ENCODE peak calls at places on chromosome 21, in nine cellular contexts. E, S, D, O, C, W, K, M and Q are unnamed samples.

GRCh38 chr21:36310016-36310415 is 10.0 kb upstream of the MORC3 start:
- DNase-seq in E (no peak), S (no peak), D (no peak), O (no peak), C (no peak), W (no peak), K (no peak), M (no peak), Q (no peak)

GRCh38 chr21:33266050-33266783 is at the start of gene IL10RB:
- DNase-seq in E (peak), S (peak), D (peak), O (peak), C (no peak), W (peak), K (peak), M (peak), Q (peak)

GRCh38 chr21:31366825-31367224 is 22.8 kb upstream of the TIAM1 start:
- DNase-seq in E (no peak), S (no peak), D (no peak), O (peak), C (peak), W (no peak), K (no peak), M (no peak), Q (no peak)

GRCh38 chr21:22352088-22352487 is 1353.9 kb downstream of the NCAM2 start:
- DNase-seq in E (no peak), S (no peak), D (no peak), O (no peak), C (no peak), W (no peak), K (no peak), M (no peak), Q (no peak)

GRCh38 chr21:31566611-31567010 is 92.9 kb upstream of the SOD1 start:
- DNase-seq in E (peak), S (no peak), D (no peak), O (no peak), C (no peak), W (no peak), K (no peak), M (no peak), Q (no peak)

GRCh38 chr21:41603476-41603875 is 95.5 kb upstream of the TMPRSS2 start:
- DNase-seq in E (no peak), S (no peak), D (no peak), O (no peak), C (no peak), W (no peak), K (no peak), M (no peak), Q (no peak)

GRCh38 chr21:41600961-41601572 is 93.1 kb upstream of the TMPRSS2 start:
- DNase-seq in E (no peak), S (peak), D (no peak), O (no peak), C (no peak), W (no peak), K (no peak), M (no peak), Q (no peak)

GRCh38 chr21:44428281-44428942 is 26.9 kb upstream of the LRRC3 start:
- DNase-seq in E (peak), S (peak), D (peak), O (no peak), C (peak), W (no peak), K (peak), M (peak), Q (no peak)

GRCh38 chr21:43599728-43600127 is 59.6 kb downstream of the HSF2BP start:
- DNase-seq in E (no peak), S (no peak), D (no peak), O (no peak), C (no peak), W (no peak), K (no peak), M (no peak), Q (no peak)

GRCh38 chr21:32411366-32412161 is 942 bp upstream of the EVA1C start:
- DNase-seq in E (peak), S (peak), D (no peak), O (peak), C (no peak), W (peak), K (peak), M (peak), Q (peak)

GRCh38 chr21:36166705-36167104 is 10.1 kb downstream of the DOP1B start:
- DNase-seq in E (no peak), S (no peak), D (no peak), O (no peak), C (no peak), W (peak), K (no peak), M (peak), Q (no peak)

GRCh38 chr21:38914071-38914491 is 108.4 kb downstream of the ETS2 start:
- DNase-seq in E (no peak), S (no peak), D (no peak), O (no peak), C (no peak), W (no peak), K (no peak), M (peak), Q (peak)

GRCh38 chr21:43991447-43991991 is 20.6 kb upstream of the TRAPPC10 start:
- DNase-seq in E (no peak), S (no peak), D (no peak), O (no peak), C (no peak), W (no peak), K (no peak), M (no peak), Q (no peak)

GRCh38 chr21:39452207-39452964 is 616 bp downstream of the SH3BGR start:
- DNase-seq in E (no peak), S (no peak), D (no peak), O (peak), C (no peak), W (no peak), K (no peak), M (no peak), Q (no peak)

GRCh38 chr21:44444286-44444931 is 10.9 kb upstream of the LRRC3 start:
- DNase-seq in E (peak), S (no peak), D (no peak), O (no peak), C (peak), W (no peak), K (no peak), M (no peak), Q (no peak)

GRCh38 chr21:38852278-38852677 is 46.5 kb downstream of the ETS2 start:
- DNase-seq in E (no peak), S (no peak), D (no peak), O (peak), C (no peak), W (no peak), K (no peak), M (no peak), Q (no peak)

GRCh38 chr21:44083631-44084291 is 23.4 kb upstream of the PWP2 start:
- DNase-seq in E (no peak), S (no peak), D (no peak), O (no peak), C (no peak), W (no peak), K (peak), M (no peak), Q (peak)

GRCh38 chr21:41188476-41189146 is 20.7 kb downstream of the BACE2 start:
- DNase-seq in E (no peak), S (no peak), D (no peak), O (no peak), C (no peak), W (no peak), K (no peak), M (no peak), Q (no peak)

GRCh38 chr21:42997053-42997452 is 22.7 kb downstream of the PKNOX1 start:
- DNase-seq in E (no peak), S (peak), D (no peak), O (peak), C (no peak), W (peak), K (no peak), M (peak), Q (peak)

GRCh38 chr21:33229776-33230517 is at the start of gene IFNAR2:
- DNase-seq in E (peak), S (peak), D (peak), O (peak), C (peak), W (peak), K (peak), M (peak), Q (no peak)

GRCh38 chr21:41322496-41323382 is 6.1 kb downstream of the FAM3B start:
- DNase-seq in E (no peak), S (peak), D (no peak), O (no peak), C (no peak), W (peak), K (no peak), M (no peak), Q (no peak)

GRCh38 chr21:36430841-36431240 is 45.6 kb downstream of the CHAF1B start:
- DNase-seq in E (no peak), S (no peak), D (no peak), O (peak), C (no peak), W (no peak), K (no peak), M (no peak), Q (no peak)

GRCh38 chr21:42009831-42010506 is at the start of gene ZBTB21:
- DNase-seq in E (peak), S (peak), D (peak), O (peak), C (peak), W (peak), K (peak), M (peak), Q (peak)

GRCh38 chr21:44552136-44552535 is 831 bp upstream of the KRTAP10-2 start:
- DNase-seq in E (no peak), S (no peak), D (no peak), O (no peak), C (no peak), W (no peak), K (no peak), M (peak), Q (peak)

GRCh38 chr21:33011462-33011861 is 14.3 kb upstream of the OLIG2 start:
- DNase-seq in E (no peak), S (no peak), D (no peak), O (peak), C (peak), W (peak), K (no peak), M (no peak), Q (peak)

GRCh38 chr21:32975811-32976507 is 49.8 kb upstream of the OLIG2 start:
- DNase-seq in E (no peak), S (no peak), D (no peak), O (no peak), C (no peak), W (no peak), K (no peak), M (no peak), Q (no peak)

GRCh38 chr21:41947596-41948403 is 6.0 kb downstream of the C2CD2 start:
- DNase-seq in E (no peak), S (no peak), D (no peak), O (peak), C (no peak), W (no peak), K (no peak), M (no peak), Q (no peak)

GRCh38 chr21:29145354-29145782 is 14.9 kb downstream of the MAP3K7CL start:
- DNase-seq in E (no peak), S (no peak), D (no peak), O (peak), C (no peak), W (peak), K (no peak), M (no peak), Q (no peak)
- H3K27ac ChIP-seq in E (no peak), S (peak), D (no peak), O (peak), C (no peak), W (no peak), K (no peak), M (peak), Q (peak)

GRCh38 chr21:16133248-16133647 is 403.5 kb downstream of the USP25 start:
- DNase-seq in E (no peak), S (no peak), D (no peak), O (no peak), C (no peak), W (no peak), K (no peak), M (no peak), Q (no peak)
- H3K4me3 ChIP-seq in E (no peak), S (no peak), D (no peak), O (no peak), C (no peak), W (no peak), K (no peak), M (no peak), Q (no peak)

DNA sequence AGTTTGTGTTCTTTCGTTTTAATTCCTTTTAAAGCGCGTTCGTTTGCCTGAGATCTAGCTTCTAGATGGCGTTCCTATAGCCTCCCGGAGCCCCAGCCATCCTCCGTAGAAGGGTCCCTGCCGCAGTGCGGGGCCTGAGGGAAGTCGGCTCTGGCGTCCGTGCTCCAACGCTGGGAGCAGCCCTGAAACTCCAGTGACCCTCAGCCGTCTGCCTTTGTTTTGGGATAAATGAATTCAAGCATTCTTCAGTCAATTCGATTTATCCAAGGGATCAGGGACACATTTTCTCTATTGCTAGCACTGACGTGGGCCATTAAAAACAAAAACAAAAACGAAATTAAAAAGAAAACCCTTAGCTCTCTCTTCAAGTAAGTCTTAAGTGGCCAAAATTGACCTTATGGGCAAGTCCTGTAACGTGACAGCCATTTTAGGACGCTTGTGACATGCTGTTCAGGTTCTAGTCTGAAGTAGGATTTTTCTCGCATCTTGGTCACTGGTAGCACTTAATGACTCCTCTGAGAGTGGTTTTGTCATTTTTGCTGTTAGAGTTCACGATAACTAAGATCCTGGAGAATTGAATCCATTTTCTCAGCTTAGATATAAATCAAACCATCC is 757 bp upstream of the HSPA13 start:
- DNase-seq in E (peak), S (no peak), D (peak), O (peak), C (no peak), W (peak), K (no peak), M (no peak), Q (no peak)
- TF ChIP-seq CTCF in E (no peak), S (no peak), D (no peak), O (no peak), C (no peak), W (no peak), K (no peak), M (no peak), Q (no peak)

GRCh38 chr21:34614443-34614692 is 545 bp downstream of the RCAN1 start:
- DNase-seq in E (no peak), S (no peak), D (no peak), O (no peak), C (no peak), W (no peak), K (no peak), M (no peak), Q (no peak)
- H3K27ac ChIP-seq in E (no peak), S (no peak), D (no peak), O (no peak), C (peak), W (no peak), K (no peak), M (peak), Q (peak)

DNA sequence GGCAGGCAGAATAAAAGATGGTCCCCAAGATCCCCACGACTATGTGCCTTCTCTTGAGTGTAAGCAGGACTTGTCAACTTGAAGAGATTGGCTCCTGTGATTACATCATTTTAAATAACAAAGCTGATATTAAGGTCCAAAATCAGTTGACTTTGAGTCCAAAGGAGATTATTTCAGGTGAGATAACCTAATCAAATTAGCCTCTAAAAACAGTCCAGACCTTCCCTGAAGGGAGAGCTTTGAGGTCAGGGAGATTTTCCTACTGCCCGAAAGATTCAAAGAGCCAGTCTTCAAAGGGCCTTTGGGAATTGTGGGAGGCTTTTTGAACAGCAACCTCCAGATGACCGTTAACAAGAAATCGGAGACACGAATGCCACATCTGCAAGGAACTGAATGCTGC is 51.5 kb upstream of the NCAM2 start:
- DNase-seq in E (no peak), S (no peak), D (no peak), O (no peak), C (no peak), W (no peak), K (no peak), M (no peak), Q (no peak)
- H3K4me3 ChIP-seq in E (no peak), S (no peak), D (no peak), O (no peak), C (no peak), W (no peak), K (no peak), M (no peak), Q (no peak)

DNA sequence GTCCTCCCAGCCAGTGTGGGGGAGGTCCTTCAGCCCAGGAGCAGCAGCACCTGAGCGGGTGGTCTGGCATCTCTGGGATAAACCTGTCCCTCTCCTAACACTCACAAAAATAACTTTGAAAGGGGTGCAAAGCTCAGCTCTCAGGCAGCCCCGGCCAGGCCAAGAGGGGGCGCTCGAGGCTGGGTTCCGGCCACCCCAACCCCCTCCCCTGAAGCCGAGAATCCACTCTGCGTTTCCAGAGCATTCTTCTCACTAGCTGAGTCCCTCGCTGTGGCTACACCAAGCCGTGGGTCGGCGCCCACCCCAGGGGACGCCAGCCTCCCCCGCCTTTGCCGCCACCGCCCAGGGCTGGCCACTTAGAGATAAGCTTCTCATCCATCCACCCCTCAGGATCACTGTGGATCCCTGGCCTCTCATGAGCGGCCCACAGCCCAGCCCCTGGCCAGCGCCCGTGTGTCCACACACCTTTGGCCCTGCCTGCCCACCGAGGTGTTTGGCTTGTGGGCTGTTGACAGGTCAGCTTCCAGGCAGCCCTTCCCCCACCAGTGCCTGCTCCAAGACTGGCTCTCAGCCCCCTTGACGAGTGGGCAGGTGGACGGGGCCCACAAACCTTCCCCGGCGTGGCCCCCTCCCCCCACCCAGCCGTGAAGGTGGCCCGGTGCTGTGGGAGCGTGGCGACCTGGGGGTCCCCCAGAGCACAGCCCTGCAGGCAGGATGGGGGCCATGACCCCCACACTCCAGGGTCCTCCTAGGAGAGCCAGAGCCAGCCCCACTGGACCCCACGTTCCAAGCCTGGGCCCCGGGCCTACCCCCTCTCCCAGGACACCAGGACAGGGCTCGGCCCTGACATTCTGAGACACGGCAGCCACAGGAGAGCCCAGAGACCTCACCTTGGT is 1.9 kb downstream of the FTCD start:
- DNase-seq in E (peak), S (peak), D (peak), O (no peak), C (no peak), W (peak), K (peak), M (peak), Q (peak)
- TF ChIP-seq CTCF in E (peak), S (peak), D (peak), O (peak), C (peak), W (peak), K (peak), M (peak), Q (peak)

GRCh38 chr21:37461494-37461893 is 94.9 kb downstream of the DYRK1A start:
- DNase-seq in E (no peak), S (no peak), D (no peak), O (no peak), C (no peak), W (no peak), K (no peak), M (no peak), Q (no peak)
- H3K27ac ChIP-seq in E (no peak), S (no peak), D (no peak), O (no peak), C (no peak), W (peak), K (no peak), M (no peak), Q (no peak)

GRCh38 chr21:28294046-28294445 is 698.6 kb downstream of the LTN1 start:
- DNase-seq in E (no peak), S (no peak), D (no peak), O (peak), C (no peak), W (no peak), K (no peak), M (no peak), Q (no peak)
- H3K4me3 ChIP-seq in E (no peak), S (no peak), D (no peak), O (no peak), C (no peak), W (no peak), K (no peak), M (no peak), Q (no peak)